ENCODE peak calls at places on chromosomes 6 and 20, in five cellular contexts. G, D, S, N and T are unnamed samples.
A peak's percentile ranks its signal among the peaks of the same experiment; 100 is the strongest.

GRCh38 chr20:37535443-37536132 is 7.9 kb upstream of the BLCAP start:
- DNase-seq in D (no peak), S (no peak), N (no peak), G (no peak), T (no peak)

GRCh38 chr6:12196326-12196936 is 93.7 kb upstream of the EDN1 start:
- DNase-seq in G (peak; percentile 66), D (no peak), N (no peak), S (peak; percentile 32), T (no peak)

GRCh38 chr6:170434821-170435155 is 118.3 kb downstream of the PSMB1 start:
- DNase-seq in D (no peak), N (no peak), S (no peak), G (no peak), T (no peak)

GRCh38 chr20:63536997-63537524 is at the start of gene PTK6:
- DNase-seq in D (no peak), N (no peak), G (peak; percentile 46), S (no peak), T (no peak)

GRCh38 chr6:1068905-1069304 is 243.0 kb upstream of the FOXQ1 start:
- DNase-seq in N (no peak), S (no peak), D (no peak), G (no peak), T (no peak)

GRCh38 chr20:44720617-44720993 is 5.4 kb downstream of the CCN5 start:
- DNase-seq in N (no peak), D (peak; percentile 59), G (no peak), S (no peak), T (peak; percentile 30)

GRCh38 chr6:33702345-33702977 is 9.0 kb downstream of the UQCC2 start:
- DNase-seq in S (peak; percentile 29), G (peak; percentile 59), N (peak; percentile 56), D (no peak), T (no peak)

GRCh38 chr6:82067021-82067420 is 180.5 kb downstream of the IBTK start:
- DNase-seq in D (no peak), S (no peak), G (no peak), N (no peak), T (no peak)

GRCh38 chr6:81130969-81131368 is 621.5 kb downstream of the TENT5A start:
- DNase-seq in S (no peak), D (no peak), N (no peak), G (no peak), T (no peak)

GRCh38 chr6:73606428-73606827 is 47.4 kb downstream of the SLC17A5 start:
- DNase-seq in S (no peak), G (no peak), D (no peak), N (no peak), T (no peak)